ENCODE peak calls at places on chromosomes 3 and 15, in seven cellular contexts. N is NCI-H2029, D is DMS153, B is tibial artery, Y is iPS-NIHi11, K is nephron progenitor cell, S is dorsolateral prefrontal cortex. M is an unnamed sample.

GRCh38 chr15:85482896-85483295 is 102.5 kb downstream of the AKAP13 start:
- DNase-seq in N (no peak), D (no peak), B (no peak), Y (no peak), K (no peak), S (no peak), M (no peak)

GRCh38 chr15:90647326-90647725 is 69.8 kb upstream of the BLM start:
- DNase-seq in N (no peak), D (no peak), B (no peak), Y (no peak), K (no peak), S (no peak), M (no peak)

GRCh38 chr15:22930782-22931484 is 49.2 kb downstream of the CYFIP1 start:
- DNase-seq in N (peak), D (no peak), B (no peak), Y (no peak), K (no peak), S (no peak), M (no peak)

GRCh38 chr3:13149331-13150203 is 76.3 kb upstream of the IQSEC1 start:
- DNase-seq in N (no peak), D (no peak), B (peak), Y (no peak), K (no peak), S (no peak), M (no peak)

GRCh38 chr3:149401926-149402310 is 24.5 kb upstream of the TM4SF1 start:
- DNase-seq in N (no peak), D (no peak), B (no peak), Y (no peak), K (no peak), S (no peak), M (no peak)

GRCh38 chr3:150370129-150370602 is 37.9 kb upstream of the TSC22D2 start:
- DNase-seq in N (no peak), D (no peak), B (peak), Y (peak), K (peak), S (peak), M (peak)

GRCh38 chr3:31116651-31117050 is 222.2 kb upstream of the GADL1 start:
- DNase-seq in N (no peak), D (no peak), B (no peak), Y (no peak), K (no peak), S (no peak), M (no peak)

GRCh38 chr3:72797773-72798543 is 50.3 kb downstream of the SHQ1 start:
- DNase-seq in N (peak), D (peak), B (no peak), Y (no peak), K (no peak), S (no peak), M (no peak)

GRCh38 chr3:129582799-129583198 is 23.7 kb downstream of the PLXND1 start:
- DNase-seq in N (no peak), D (no peak), B (no peak), Y (no peak), K (no peak), S (no peak), M (no peak)

GRCh38 chr3:120743556-120744195 is 1.1 kb downstream of the GTF2E1 start:
- DNase-seq in N (no peak), D (no peak), B (no peak), Y (no peak), K (peak), S (no peak), M (no peak)

GRCh38 chr3:37765591-37766219 is 96.0 kb upstream of the CTDSPL start:
- DNase-seq in N (no peak), D (no peak), B (peak), Y (no peak), K (peak), S (no peak), M (no peak)

GRCh38 chr3:112640333-112640863 is 545 bp downstream of the CCDC80 start:
- DNase-seq in N (no peak), D (no peak), B (peak), Y (no peak), K (no peak), S (no peak), M (no peak)

GRCh38 chr15:40936709-40937666 is 7.8 kb downstream of the DLL4 start:
- DNase-seq in N (peak), D (peak), B (no peak), Y (no peak), K (no peak), S (no peak), M (no peak)

GRCh38 chr3:35899245-35899644 is 259.9 kb downstream of the ARPP21 start:
- DNase-seq in N (no peak), D (no peak), B (no peak), Y (no peak), K (no peak), S (no peak), M (no peak)

GRCh38 chr3:42680256-42680655 is 5.1 kb upstream of the KLHL40 start:
- DNase-seq in N (no peak), D (no peak), B (no peak), Y (no peak), K (no peak), S (no peak), M (no peak)

GRCh38 chr3:52176188-52176752 is 21.7 kb upstream of the ALAS1 start:
- DNase-seq in N (no peak), D (no peak), B (no peak), Y (no peak), K (no peak), S (no peak), M (no peak)

GRCh38 chr15:99447497-99448371 is 118.0 kb upstream of the MEF2A start:
- DNase-seq in N (no peak), D (no peak), B (no peak), Y (peak), K (peak), S (no peak), M (peak)

GRCh38 chr15:25783607-25784131 is 79.5 kb downstream of the ATP10A start:
- DNase-seq in N (no peak), D (no peak), B (no peak), Y (peak), K (peak), S (no peak), M (peak)

GRCh38 chr3:189626286-189626685 is 4.9 kb upstream of the TP63 start:
- DNase-seq in N (no peak), D (no peak), B (no peak), Y (no peak), K (no peak), S (no peak), M (no peak)

GRCh38 chr3:58099850-58100249 is 91.6 kb downstream of the FLNB start:
- DNase-seq in N (no peak), D (no peak), B (no peak), Y (no peak), K (no peak), S (no peak), M (no peak)

GRCh38 chr3:61986473-61986872 is 386.9 kb downstream of the FEZF2 start:
- DNase-seq in N (no peak), D (no peak), B (no peak), Y (no peak), K (no peak), S (no peak), M (no peak)

GRCh38 chr15:69648775-69649735 is 196.4 kb downstream of the RPLP1 start:
- DNase-seq in N (no peak), D (no peak), B (no peak), Y (peak), K (no peak), S (no peak), M (peak)

GRCh38 chr15:97692317-97693015 is 268.0 kb upstream of the ARRDC4 start:
- DNase-seq in N (no peak), D (no peak), B (no peak), Y (no peak), K (no peak), S (peak), M (no peak)

GRCh38 chr15:56732135-56732880 is 1.0 kb downstream of the ZNF280D start:
- DNase-seq in N (no peak), D (no peak), B (no peak), Y (no peak), K (no peak), S (no peak), M (no peak)

GRCh38 chr15:84633311-84634227 is 20.5 kb downstream of the WDR73 start:
- DNase-seq in N (peak), D (peak), B (peak), Y (peak), K (peak), S (peak), M (peak)

GRCh38 chr3:55402886-55403605 is 84.1 kb downstream of the WNT5A start:
- DNase-seq in N (no peak), D (peak), B (no peak), Y (no peak), K (no peak), S (no peak), M (no peak)

GRCh38 chr3:127949446-127949845 is 34.4 kb downstream of the KBTBD12 start:
- DNase-seq in N (no peak), D (no peak), B (no peak), Y (no peak), K (no peak), S (no peak), M (no peak)

GRCh38 chr3:15307580-15307979 is 24.8 kb downstream of the SH3BP5 start:
- DNase-seq in N (no peak), D (no peak), B (no peak), Y (no peak), K (peak), S (no peak), M (no peak)

GRCh38 chr15:31477851-31478250 is 151.2 kb downstream of the KLF13 start:
- DNase-seq in N (no peak), D (no peak), B (no peak), Y (no peak), K (no peak), S (no peak), M (no peak)

GRCh38 chr3:21356402-21356801 is 394.6 kb downstream of the ZNF385D start:
- DNase-seq in N (no peak), D (no peak), B (no peak), Y (no peak), K (no peak), S (no peak), M (no peak)

GRCh38 chr15:66155065-66155464 is 98.5 kb downstream of the MEGF11 start:
- DNase-seq in N (no peak), D (no peak), B (no peak), Y (no peak), K (no peak), S (no peak), M (no peak)

GRCh38 chr3:128908951-128909350 is 29.5 kb downstream of the ACAD9 start:
- DNase-seq in N (no peak), D (no peak), B (no peak), Y (no peak), K (no peak), S (no peak), M (no peak)

GRCh38 chr3:49411550-49411967 is 217 bp downstream of the RHOA start:
- DNase-seq in N (peak), D (no peak), B (peak), Y (peak), K (peak), S (peak), M (no peak)

GRCh38 chr3:197504239-197505191 is 51.3 kb downstream of the BDH1 start:
- DNase-seq in N (no peak), D (no peak), B (no peak), Y (no peak), K (peak), S (peak), M (no peak)

GRCh38 chr3:10763817-10764313 is 52.2 kb upstream of the SLC6A11 start:
- DNase-seq in N (no peak), D (no peak), B (no peak), Y (no peak), K (no peak), S (no peak), M (no peak)

GRCh38 chr3:181696641-181697230 is 15.0 kb upstream of the SOX2 start:
- DNase-seq in N (no peak), D (no peak), B (no peak), Y (no peak), K (no peak), S (no peak), M (no peak)

GRCh38 chr3:49339593-49339946 is 283 bp downstream of the USP4 start:
- DNase-seq in N (no peak), D (no peak), B (no peak), Y (peak), K (peak), S (no peak), M (no peak)

M was measured in ecto neural progenitor cell.